ENCODE peak calls at places on chromosomes 16 and 17, in ten cellular contexts. One of them, this sample, is unnamed. For H3K27me3, the result is how much of the 10 kb centered on the place peaks cover.

GRCh38 chr16:83994087-83994486 is 26.0 kb downstream of the NECAB2 start:
- DNase-seq in thyroid gland: no peak
- DNase-seq in neural progenitor cell: no peak
- DNase-seq in HAP-1: no peak
- DNase-seq in body of pancreas: no peak
- DNase-seq in adrenal gland: peak
- DNase-seq in uterus: no peak
- DNase-seq in GM23248: peak
- DNase-seq in gastrocnemius medialis: no peak
- DNase-seq in heart right ventricle: no peak
- DNase-seq in this sample: no peak

GRCh38 chr16:27321013-27321960 is 7.5 kb downstream of the IL4R start:
- DNase-seq in thyroid gland: no peak
- DNase-seq in gastrocnemius medialis: no peak
- DNase-seq in neural progenitor cell: no peak
- DNase-seq in HAP-1: no peak
- DNase-seq in body of pancreas: peak
- DNase-seq in heart right ventricle: no peak
- DNase-seq in adrenal gland: no peak
- DNase-seq in uterus: no peak
- DNase-seq in GM23248: peak
- DNase-seq in this sample: no peak

GRCh38 chr16:30602595-30603277 is 7.5 kb downstream of the ZNF689 start:
- DNase-seq in heart right ventricle: no peak
- DNase-seq in adrenal gland: peak
- DNase-seq in HAP-1: no peak
- DNase-seq in neural progenitor cell: no peak
- DNase-seq in GM23248: peak
- DNase-seq in uterus: no peak
- DNase-seq in thyroid gland: no peak
- DNase-seq in body of pancreas: no peak
- DNase-seq in gastrocnemius medialis: no peak
- DNase-seq in this sample: no peak

GRCh38 chr17:265726-266125 is 84.3 kb upstream of the DOC2B start:
- DNase-seq in GM23248: no peak
- DNase-seq in body of pancreas: peak
- DNase-seq in thyroid gland: no peak
- DNase-seq in heart right ventricle: no peak
- DNase-seq in HAP-1: no peak
- DNase-seq in uterus: peak
- DNase-seq in adrenal gland: no peak
- DNase-seq in gastrocnemius medialis: no peak
- DNase-seq in neural progenitor cell: no peak
- DNase-seq in this sample: no peak

GRCh38 chr17:43578352-43578698 is 32.2 kb upstream of the ETV4 start:
- DNase-seq in HAP-1: no peak
- DNase-seq in GM23248: no peak
- DNase-seq in body of pancreas: no peak
- DNase-seq in gastrocnemius medialis: no peak
- DNase-seq in thyroid gland: no peak
- DNase-seq in uterus: no peak
- DNase-seq in neural progenitor cell: no peak
- DNase-seq in heart right ventricle: no peak
- DNase-seq in adrenal gland: no peak
- DNase-seq in this sample: no peak

GRCh38 chr16:66478733-66479511 is 51.8 kb downstream of the BEAN1 start:
- DNase-seq in adrenal gland: peak
- DNase-seq in heart right ventricle: peak
- DNase-seq in thyroid gland: peak
- DNase-seq in GM23248: peak
- DNase-seq in uterus: peak
- DNase-seq in neural progenitor cell: peak
- DNase-seq in gastrocnemius medialis: peak
- DNase-seq in body of pancreas: peak
- DNase-seq in HAP-1: peak
- DNase-seq in this sample: peak

GRCh38 chr17:43695968-43696865 is 34.5 kb upstream of the MEOX1 start:
- DNase-seq in GM23248: peak
- DNase-seq in gastrocnemius medialis: peak
- DNase-seq in thyroid gland: peak
- DNase-seq in heart right ventricle: peak
- DNase-seq in body of pancreas: no peak
- DNase-seq in HAP-1: no peak
- DNase-seq in neural progenitor cell: no peak
- DNase-seq in uterus: no peak
- DNase-seq in adrenal gland: peak
- DNase-seq in this sample: no peak

GRCh38 chr17:82457790-82458129 is 781 bp upstream of the NARF start:
- DNase-seq in uterus: no peak
- DNase-seq in adrenal gland: no peak
- DNase-seq in body of pancreas: no peak
- DNase-seq in neural progenitor cell: no peak
- DNase-seq in GM23248: no peak
- DNase-seq in thyroid gland: no peak
- DNase-seq in heart right ventricle: no peak
- DNase-seq in HAP-1: no peak
- DNase-seq in gastrocnemius medialis: no peak
- DNase-seq in this sample: peak

GRCh38 chr17:7141824-7142223 is 27.2 kb upstream of the ASGR2 start:
- DNase-seq in thyroid gland: peak
- DNase-seq in GM23248: no peak
- DNase-seq in body of pancreas: no peak
- DNase-seq in heart right ventricle: no peak
- DNase-seq in gastrocnemius medialis: no peak
- DNase-seq in neural progenitor cell: no peak
- DNase-seq in uterus: no peak
- DNase-seq in HAP-1: no peak
- DNase-seq in adrenal gland: no peak
- DNase-seq in this sample: no peak

GRCh38 chr16:15607700-15608396 is 35.1 kb downstream of the MARF1 start:
- DNase-seq in uterus: peak
- DNase-seq in body of pancreas: no peak
- DNase-seq in HAP-1: no peak
- DNase-seq in GM23248: peak
- DNase-seq in neural progenitor cell: no peak
- DNase-seq in gastrocnemius medialis: peak
- DNase-seq in heart right ventricle: peak
- DNase-seq in adrenal gland: peak
- DNase-seq in thyroid gland: no peak
- DNase-seq in this sample: no peak

DNA sequence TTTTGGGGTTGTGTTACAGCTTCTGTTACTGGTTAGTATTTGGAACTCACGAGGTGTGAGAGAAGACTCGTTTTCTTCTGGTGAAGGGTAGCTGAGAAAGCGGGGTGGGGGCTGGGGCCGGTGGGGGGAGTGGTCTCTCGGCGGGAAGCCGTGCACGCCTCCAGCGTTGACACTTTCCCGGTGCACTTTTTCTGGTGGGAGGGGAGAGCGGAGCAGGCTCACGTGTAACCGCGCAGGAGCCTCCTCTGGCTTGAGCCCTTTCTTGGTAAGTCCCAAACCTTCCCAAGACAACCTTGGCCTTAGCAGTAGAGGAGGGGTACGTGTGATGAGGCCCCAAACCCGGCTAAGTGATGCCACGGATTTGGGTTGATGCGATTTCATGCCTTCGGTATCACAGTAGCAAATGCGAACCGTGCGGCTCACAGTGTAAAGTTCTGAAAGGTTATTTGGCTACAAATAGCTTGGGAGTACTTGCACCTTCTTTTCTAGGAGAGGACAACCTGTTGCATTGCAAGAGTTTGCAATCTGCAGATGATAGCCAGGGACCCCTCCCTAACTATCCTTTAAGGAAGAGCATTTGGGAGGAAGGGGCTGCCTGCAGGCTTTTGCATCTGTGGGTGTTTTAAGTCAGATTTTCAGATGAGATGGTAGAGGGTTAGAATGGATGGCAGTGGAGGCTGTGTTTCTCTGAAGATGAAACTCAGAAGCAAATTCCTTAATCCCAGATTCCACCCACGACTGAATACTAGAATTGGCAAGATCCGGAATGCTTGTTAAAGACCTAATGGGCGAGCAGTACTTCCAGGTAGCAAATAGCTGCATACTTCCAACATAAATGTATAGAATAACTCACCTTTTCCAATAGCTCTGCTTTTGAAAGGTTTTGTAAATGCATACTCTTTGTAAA is 1.5 kb downstream of the HLF start:
- DNase-seq in neural progenitor cell: peak
- DNase-seq in heart right ventricle: no peak
- DNase-seq in adrenal gland: peak
- DNase-seq in GM23248: peak
- DNase-seq in gastrocnemius medialis: no peak
- DNase-seq in HAP-1: no peak
- DNase-seq in uterus: peak
- DNase-seq in thyroid gland: peak
- DNase-seq in body of pancreas: no peak
- DNase-seq in this sample: no peak
- H3K27me3 ChIP-seq in neural progenitor cell: half or more
- H3K27me3 ChIP-seq in heart right ventricle: half or more
- H3K27me3 ChIP-seq in adrenal gland: under half
- H3K27me3 ChIP-seq in GM23248: half or more
- H3K27me3 ChIP-seq in gastrocnemius medialis: under half
- H3K27me3 ChIP-seq in HAP-1: under half
- H3K27me3 ChIP-seq in uterus: under half
- H3K27me3 ChIP-seq in thyroid gland: under half
- H3K27me3 ChIP-seq in body of pancreas: under half
- H3K27me3 ChIP-seq in this sample: half or more

GRCh38 chr17:27106347-27106981 is 187.4 kb upstream of the WSB1 start:
- DNase-seq in thyroid gland: no peak
- DNase-seq in uterus: no peak
- DNase-seq in GM23248: no peak
- DNase-seq in gastrocnemius medialis: no peak
- DNase-seq in HAP-1: no peak
- DNase-seq in neural progenitor cell: no peak
- DNase-seq in adrenal gland: no peak
- DNase-seq in body of pancreas: no peak
- DNase-seq in heart right ventricle: no peak
- DNase-seq in this sample: no peak

GRCh38 chr17:27105636-27106035 is 188.3 kb upstream of the WSB1 start:
- DNase-seq in GM23248: no peak
- DNase-seq in uterus: no peak
- DNase-seq in neural progenitor cell: no peak
- DNase-seq in heart right ventricle: no peak
- DNase-seq in adrenal gland: no peak
- DNase-seq in body of pancreas: no peak
- DNase-seq in gastrocnemius medialis: no peak
- DNase-seq in thyroid gland: no peak
- DNase-seq in HAP-1: no peak
- DNase-seq in this sample: no peak

GRCh38 chr17:27106982-27107360 is 186.9 kb upstream of the WSB1 start:
- DNase-seq in neural progenitor cell: no peak
- DNase-seq in thyroid gland: no peak
- DNase-seq in body of pancreas: no peak
- DNase-seq in heart right ventricle: no peak
- DNase-seq in uterus: no peak
- DNase-seq in HAP-1: no peak
- DNase-seq in gastrocnemius medialis: no peak
- DNase-seq in GM23248: no peak
- DNase-seq in adrenal gland: no peak
- DNase-seq in this sample: no peak

GRCh38 chr17:27109346-27109745 is 184.6 kb upstream of the WSB1 start:
- DNase-seq in thyroid gland: no peak
- DNase-seq in GM23248: no peak
- DNase-seq in gastrocnemius medialis: no peak
- DNase-seq in heart right ventricle: no peak
- DNase-seq in HAP-1: no peak
- DNase-seq in uterus: no peak
- DNase-seq in adrenal gland: no peak
- DNase-seq in body of pancreas: no peak
- DNase-seq in neural progenitor cell: no peak
- DNase-seq in this sample: no peak
- H3K27me3 ChIP-seq in thyroid gland: under half
- H3K27me3 ChIP-seq in GM23248: under half
- H3K27me3 ChIP-seq in gastrocnemius medialis: under half
- H3K27me3 ChIP-seq in heart right ventricle: under half
- H3K27me3 ChIP-seq in HAP-1: under half
- H3K27me3 ChIP-seq in uterus: under half
- H3K27me3 ChIP-seq in adrenal gland: under half
- H3K27me3 ChIP-seq in body of pancreas: under half
- H3K27me3 ChIP-seq in neural progenitor cell: under half
- H3K27me3 ChIP-seq in this sample: under half

DNA sequence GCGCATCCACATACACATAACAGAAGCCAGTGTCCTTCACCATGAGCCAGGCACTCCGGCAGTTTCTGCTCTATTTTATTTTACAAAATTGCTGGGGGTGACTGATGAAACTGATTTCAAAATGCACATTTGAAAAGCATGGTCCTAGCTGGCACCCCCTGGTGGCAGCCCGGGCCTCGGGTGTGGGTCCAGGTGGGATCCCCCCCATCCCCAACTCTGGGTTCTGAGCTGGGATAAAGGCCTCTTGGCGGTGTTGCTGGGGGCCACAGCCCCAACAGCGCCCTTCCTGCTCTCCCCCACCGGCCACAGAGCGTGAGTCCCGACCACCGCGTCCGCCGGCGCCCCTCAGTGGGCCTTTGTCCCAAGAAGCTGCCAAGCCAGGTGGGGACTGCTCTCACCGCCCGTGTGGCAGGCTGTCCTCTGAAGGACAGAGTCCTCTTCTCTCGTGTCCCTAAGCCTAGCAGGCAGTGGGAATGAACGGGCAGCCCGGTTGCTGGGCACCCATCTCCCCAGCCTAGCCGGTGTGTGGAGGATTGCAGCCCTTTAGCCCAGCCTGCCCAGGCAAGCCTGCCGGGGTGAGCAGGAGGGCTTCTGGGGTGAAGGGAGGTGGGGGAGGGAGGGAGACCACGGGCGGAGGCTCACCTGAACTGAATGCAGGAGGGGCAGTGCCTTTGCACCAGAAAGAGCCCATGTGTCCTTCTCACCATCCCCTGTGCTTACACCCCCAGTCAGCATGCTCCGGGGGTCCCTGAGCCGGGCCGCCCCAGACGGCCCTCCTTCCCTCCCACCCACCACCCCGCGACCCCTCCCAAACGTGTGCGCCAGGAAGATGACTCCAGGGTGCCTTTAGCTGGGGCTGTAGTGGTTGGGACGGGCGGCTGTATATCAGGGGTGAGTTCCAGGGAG is 898 bp downstream of the SNAI3 start:
- DNase-seq in GM23248: peak
- DNase-seq in adrenal gland: peak
- DNase-seq in HAP-1: peak
- DNase-seq in body of pancreas: peak
- DNase-seq in neural progenitor cell: peak
- DNase-seq in gastrocnemius medialis: no peak
- DNase-seq in heart right ventricle: no peak
- DNase-seq in thyroid gland: peak
- DNase-seq in uterus: no peak
- DNase-seq in this sample: no peak
- H3K27me3 ChIP-seq in GM23248: under half
- H3K27me3 ChIP-seq in adrenal gland: under half
- H3K27me3 ChIP-seq in HAP-1: under half
- H3K27me3 ChIP-seq in body of pancreas: under half
- H3K27me3 ChIP-seq in neural progenitor cell: half or more
- H3K27me3 ChIP-seq in gastrocnemius medialis: under half
- H3K27me3 ChIP-seq in heart right ventricle: under half
- H3K27me3 ChIP-seq in thyroid gland: under half
- H3K27me3 ChIP-seq in uterus: under half
- H3K27me3 ChIP-seq in this sample: under half

DNA sequence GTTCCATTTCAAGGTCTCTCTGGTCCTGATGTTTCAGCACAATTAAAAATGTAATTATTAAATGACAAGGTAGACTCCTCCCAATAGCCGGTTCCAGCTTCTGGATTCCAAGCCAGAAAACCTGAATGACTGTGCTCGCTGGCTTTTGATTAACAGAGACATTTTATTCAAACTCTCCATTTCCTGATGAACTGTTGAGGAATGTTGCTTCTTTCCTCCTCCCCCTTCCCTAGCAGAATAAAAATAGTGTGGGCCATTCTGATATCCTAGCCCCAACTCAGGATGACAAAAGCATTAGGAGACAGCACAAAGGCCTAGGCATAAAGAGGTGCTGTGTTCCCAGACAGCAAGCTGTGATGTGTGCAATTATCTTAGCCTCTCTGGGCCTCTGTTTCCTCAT is 127.1 kb upstream of the RCVRN start:
- DNase-seq in neural progenitor cell: no peak
- DNase-seq in GM23248: peak
- DNase-seq in uterus: no peak
- DNase-seq in gastrocnemius medialis: no peak
- DNase-seq in HAP-1: no peak
- DNase-seq in adrenal gland: no peak
- DNase-seq in body of pancreas: no peak
- DNase-seq in thyroid gland: no peak
- DNase-seq in heart right ventricle: no peak
- DNase-seq in this sample: no peak
- H3K27me3 ChIP-seq in neural progenitor cell: under half
- H3K27me3 ChIP-seq in GM23248: under half
- H3K27me3 ChIP-seq in uterus: under half
- H3K27me3 ChIP-seq in gastrocnemius medialis: under half
- H3K27me3 ChIP-seq in HAP-1: under half
- H3K27me3 ChIP-seq in adrenal gland: under half
- H3K27me3 ChIP-seq in body of pancreas: under half
- H3K27me3 ChIP-seq in thyroid gland: under half
- H3K27me3 ChIP-seq in heart right ventricle: under half
- H3K27me3 ChIP-seq in this sample: under half

This sample was measured in Panc1.